ENCODE peak calls at places on chromosomes 6 and 20, in nine cellular contexts. J is AG10803, H is memory B cell, R is ecto neural progenitor cell, I is G401, W is iris pigment epithelial cell, E is RWPE2, Q is RPMI7951, S is hippocampal formation. N is an unnamed sample.

GRCh38 chr20:51608060-51608459 is 65.5 kb upstream of the NFATC2 start:
- DNase-seq in S (no peak), J (no peak), I (no peak), H (no peak), Q (no peak), W (no peak), R (no peak), E (no peak), N (no peak)

GRCh38 chr6:132973556-132973993 is 159.2 kb downstream of the RPS12 start:
- DNase-seq in J (no peak), E (no peak), Q (no peak), R (no peak), I (no peak), S (no peak), H (no peak), W (no peak), N (no peak)

GRCh38 chr6:137717074-137718073 is 149.7 kb upstream of the TNFAIP3 start:
- DNase-seq in Q (peak; percentile 30), I (no peak), J (no peak), E (peak; percentile 67), R (no peak), S (no peak), W (no peak), H (no peak), N (no peak)

GRCh38 chr6:27250955-27251671 is 3.6 kb downstream of the PRSS16 start:
- DNase-seq in H (peak; percentile 16), Q (peak; percentile 51), J (no peak), S (no peak), W (peak; percentile 59), E (peak; percentile 98), R (peak; percentile 95), I (peak; percentile 89), N (peak; percentile 77)

GRCh38 chr20:61320617-61321200 is 68.6 kb downstream of the CDH4 start:
- DNase-seq in J (no peak), R (no peak), S (no peak), I (no peak), E (no peak), H (no peak), W (no peak), Q (no peak), N (no peak)

GRCh38 chr6:2749972-2750600 is 636 bp downstream of the MYLK4 start:
- DNase-seq in S (peak; percentile 52), W (peak; percentile 60), H (peak; percentile 69), E (no peak), I (peak; percentile 87), J (peak; percentile 46), Q (peak; percentile 53), R (no peak), N (peak; percentile 48)

GRCh38 chr20:47612670-47613069 is 111.0 kb downstream of the NCOA3 start:
- DNase-seq in Q (no peak), R (no peak), H (no peak), J (no peak), W (no peak), I (no peak), E (no peak), S (no peak), N (no peak)

GRCh38 chr6:36131517-36132220 is 1.4 kb downstream of the MAPK13 start:
- DNase-seq in J (peak; percentile 36), W (peak; percentile 78), H (no peak), S (no peak), E (no peak), Q (peak; percentile 76), R (no peak), I (no peak), N (peak; percentile 61)

GRCh38 chr6:158703121-158703839 is 53.4 kb downstream of the SYTL3 start:
- DNase-seq in W (no peak), R (no peak), I (peak; percentile 85), J (no peak), E (no peak), S (no peak), Q (no peak), H (no peak), N (no peak)

GRCh38 chr6:150890346-150890745 is 24.8 kb downstream of the MTHFD1L start:
- DNase-seq in J (no peak), W (no peak), H (no peak), R (no peak), Q (no peak), S (no peak), I (no peak), E (no peak), N (no peak)

GRCh38 chr20:389220-389619 is 8.7 kb downstream of the TRIB3 start:
- DNase-seq in E (no peak), W (no peak), I (no peak), J (no peak), R (no peak), H (no peak), S (no peak), Q (no peak), N (no peak)

GRCh38 chr6:1263850-1264377 is 48.0 kb upstream of the FOXQ1 start:
- DNase-seq in J (no peak), I (no peak), Q (no peak), W (no peak), E (no peak), S (no peak), H (no peak), R (no peak), N (no peak)

GRCh38 chr6:137869781-137870180 is 2.7 kb downstream of the TNFAIP3 start:
- DNase-seq in I (no peak), J (no peak), H (no peak), Q (no peak), W (no peak), E (no peak), S (no peak), R (no peak), N (no peak)

GRCh38 chr6:140857734-140858380 is 1274.9 kb upstream of the GJE1 start:
- DNase-seq in S (peak; percentile 17), W (peak; percentile 99), R (no peak), E (no peak), J (peak; percentile 80), I (peak; percentile 57), Q (peak; percentile 53), H (no peak), N (peak; percentile 58)

GRCh38 chr20:38927902-38928578 is 1.8 kb downstream of the FAM83D start:
- DNase-seq in Q (peak; percentile 13), J (no peak), R (no peak), E (no peak), I (no peak), S (no peak), H (no peak), W (no peak), N (no peak)

GRCh38 chr20:57392130-57392445 is 892 bp downstream of the RBM38 start:
- DNase-seq in E (peak; percentile 71), Q (no peak), W (no peak), R (no peak), S (no peak), I (no peak), H (no peak), J (no peak), N (no peak)

GRCh38 chr6:24425091-24425490 is 22.4 kb downstream of the MRS2 start:
- DNase-seq in R (no peak), S (no peak), Q (no peak), J (no peak), H (no peak), E (no peak), W (no peak), I (no peak), N (no peak)

GRCh38 chr6:142868917-142869316 is 76.1 kb downstream of the HIVEP2 start:
- DNase-seq in W (no peak), E (no peak), H (no peak), S (no peak), I (no peak), J (no peak), Q (peak; percentile 27), R (no peak), N (no peak)

GRCh38 chr6:170584954-170585498 is 589 bp upstream of the PDCD2 start:
- DNase-seq in R (no peak), S (no peak), J (no peak), I (no peak), E (no peak), Q (no peak), H (no peak), W (no peak), N (peak; percentile 1)

GRCh38 chr20:48175261-48175660 is 390.0 kb upstream of the SULF2 start:
- DNase-seq in R (no peak), I (no peak), W (no peak), Q (no peak), H (no peak), S (no peak), E (no peak), J (no peak), N (no peak)

GRCh38 chr6:3795836-3796395 is 44.4 kb upstream of the PXDC1 start:
- DNase-seq in R (no peak), H (no peak), J (no peak), E (no peak), W (no peak), Q (peak; percentile 35), I (no peak), S (peak; percentile 66), N (no peak)

GRCh38 chr6:125310994-125311649 is 9.4 kb upstream of the HDDC2 start:
- DNase-seq in H (peak; percentile 53), Q (peak; percentile 63), J (peak; percentile 63), W (peak; percentile 61), R (no peak), S (peak; percentile 79), I (peak; percentile 81), E (no peak), N (peak; percentile 60)

GRCh38 chr6:106496791-106497190 is 132.5 kb downstream of the RTN4IP1 start:
- DNase-seq in W (no peak), H (no peak), Q (no peak), J (no peak), R (no peak), I (no peak), E (peak; percentile 76), S (no peak), N (no peak)

GRCh38 chr6:11146117-11146826 is 34.7 kb upstream of the ERVFRD-1 start:
- DNase-seq in I (no peak), R (no peak), W (no peak), E (no peak), S (no peak), H (no peak), J (no peak), Q (no peak), N (no peak)

GRCh38 chr6:168636147-168636982 is 195.4 kb downstream of the SMOC2 start:
- DNase-seq in J (no peak), W (no peak), Q (no peak), E (no peak), S (no peak), H (no peak), I (no peak), R (no peak), N (no peak)

GRCh38 chr20:17395729-17396128 is 135.4 kb downstream of the BFSP1 start:
- DNase-seq in J (no peak), S (no peak), W (no peak), E (no peak), R (no peak), I (no peak), Q (no peak), H (no peak), N (no peak)

GRCh38 chr6:168956141-168956838 is 297.4 kb downstream of the THBS2 start:
- DNase-seq in I (no peak), H (no peak), E (no peak), S (no peak), W (peak; percentile 38), Q (peak; percentile 19), J (peak; percentile 34), R (no peak), N (peak; percentile 11)

GRCh38 chr6:100103936-100104335 is 109.9 kb upstream of the MCHR2 start:
- DNase-seq in W (no peak), H (no peak), Q (no peak), S (no peak), J (peak; percentile 37), R (no peak), I (no peak), E (no peak), N (no peak)

GRCh38 chr6:36160147-36160760 is 29.9 kb downstream of the MAPK13 start:
- DNase-seq in E (no peak), H (no peak), I (no peak), W (peak; percentile 53), S (no peak), J (peak; percentile 66), Q (peak; percentile 23), R (no peak), N (no peak)

GRCh38 chr6:118317581-118318563 is 230.2 kb upstream of the PLN start:
- DNase-seq in J (peak; percentile 36), S (no peak), E (no peak), W (peak; percentile 16), R (no peak), Q (no peak), I (no peak), H (no peak), N (no peak)

GRCh38 chr6:46637145-46637544 is 15.5 kb downstream of the CYP39A1 start:
- DNase-seq in J (peak; percentile 89), E (no peak), W (peak; percentile 86), H (no peak), S (no peak), R (no peak), Q (peak; percentile 18), I (no peak), N (no peak)

N was measured in A172.